ENCODE peak calls at places on chromosomes 6 and 20, in ten cellular contexts. One of them, this sample, is unnamed.

GRCh38 chr6:20021795-20022194 is 184.6 kb downstream of the ID4 start:
- DNase-seq in glutamatergic neuron: no peak
- DNase-seq in fibroblast of gingiva: no peak
- DNase-seq in stimulated activated CD4-positive, alpha-beta T cell treated with anti-CD3 and anti-CD28 coated beads, Interleukin-12 subunit alpha, Interleukin-12 subunit beta, amount 100 ng/mL, for 4 hours: no peak
- DNase-seq in activated naive CD8-positive, alpha-beta T cell treated with anti-CD3 and anti-CD28 coated beads, Interleukin-2, amount 50 U/mL, for 24 hours: no peak
- DNase-seq in activated T-cell treated with anti-CD3 and anti-CD28 coated beads for 1 hour: no peak
- DNase-seq in activated CD8-positive, alpha-beta memory T cell treated with anti-CD3 and anti-CD28 coated beads, Interleukin-2, amount 50 U/mL, for 4 hours: no peak
- DNase-seq in NCI-H1694 treated with DMSO at 0.1 percent for 48 hours: no peak
- DNase-seq in occipital lobe: no peak
- DNase-seq in mesendoderm: no peak
- DNase-seq in this sample: no peak

GRCh38 chr6:79630883-79631799 is at the start of gene SH3BGRL2:
- DNase-seq in fibroblast of gingiva: peak; percentile 46
- DNase-seq in mesendoderm: peak; percentile 93
- DNase-seq in stimulated activated CD4-positive, alpha-beta T cell treated with anti-CD3 and anti-CD28 coated beads, Interleukin-12 subunit alpha, Interleukin-12 subunit beta, amount 100 ng/mL, for 4 hours: peak; percentile 16
- DNase-seq in occipital lobe: peak; percentile 72
- DNase-seq in activated naive CD8-positive, alpha-beta T cell treated with anti-CD3 and anti-CD28 coated beads, Interleukin-2, amount 50 U/mL, for 24 hours: peak; percentile 34
- DNase-seq in activated T-cell treated with anti-CD3 and anti-CD28 coated beads for 1 hour: no peak
- DNase-seq in activated CD8-positive, alpha-beta memory T cell treated with anti-CD3 and anti-CD28 coated beads, Interleukin-2, amount 50 U/mL, for 4 hours: peak; percentile 36
- DNase-seq in NCI-H1694 treated with DMSO at 0.1 percent for 48 hours: peak; percentile 38
- DNase-seq in glutamatergic neuron: peak; percentile 92
- DNase-seq in this sample: peak; percentile 88

GRCh38 chr6:22363966-22364296 is 67.1 kb upstream of the PRL start:
- DNase-seq in glutamatergic neuron: no peak
- DNase-seq in activated CD8-positive, alpha-beta memory T cell treated with anti-CD3 and anti-CD28 coated beads, Interleukin-2, amount 50 U/mL, for 4 hours: no peak
- DNase-seq in NCI-H1694 treated with DMSO at 0.1 percent for 48 hours: no peak
- DNase-seq in occipital lobe: no peak
- DNase-seq in stimulated activated CD4-positive, alpha-beta T cell treated with anti-CD3 and anti-CD28 coated beads, Interleukin-12 subunit alpha, Interleukin-12 subunit beta, amount 100 ng/mL, for 4 hours: no peak
- DNase-seq in fibroblast of gingiva: peak; percentile 40
- DNase-seq in activated naive CD8-positive, alpha-beta T cell treated with anti-CD3 and anti-CD28 coated beads, Interleukin-2, amount 50 U/mL, for 24 hours: no peak
- DNase-seq in mesendoderm: no peak
- DNase-seq in activated T-cell treated with anti-CD3 and anti-CD28 coated beads for 1 hour: no peak
- DNase-seq in this sample: no peak

GRCh38 chr20:41411458-41411857 is 44.8 kb upstream of the EMILIN3 start:
- DNase-seq in activated T-cell treated with anti-CD3 and anti-CD28 coated beads for 1 hour: no peak
- DNase-seq in NCI-H1694 treated with DMSO at 0.1 percent for 48 hours: peak; percentile 8
- DNase-seq in glutamatergic neuron: no peak
- DNase-seq in mesendoderm: no peak
- DNase-seq in activated naive CD8-positive, alpha-beta T cell treated with anti-CD3 and anti-CD28 coated beads, Interleukin-2, amount 50 U/mL, for 24 hours: no peak
- DNase-seq in fibroblast of gingiva: peak; percentile 62
- DNase-seq in stimulated activated CD4-positive, alpha-beta T cell treated with anti-CD3 and anti-CD28 coated beads, Interleukin-12 subunit alpha, Interleukin-12 subunit beta, amount 100 ng/mL, for 4 hours: no peak
- DNase-seq in activated CD8-positive, alpha-beta memory T cell treated with anti-CD3 and anti-CD28 coated beads, Interleukin-2, amount 50 U/mL, for 4 hours: no peak
- DNase-seq in occipital lobe: no peak
- DNase-seq in this sample: no peak

GRCh38 chr6:130888246-130888645 is 61.0 kb downstream of the SMLR1 start:
- DNase-seq in stimulated activated CD4-positive, alpha-beta T cell treated with anti-CD3 and anti-CD28 coated beads, Interleukin-12 subunit alpha, Interleukin-12 subunit beta, amount 100 ng/mL, for 4 hours: no peak
- DNase-seq in NCI-H1694 treated with DMSO at 0.1 percent for 48 hours: no peak
- DNase-seq in activated CD8-positive, alpha-beta memory T cell treated with anti-CD3 and anti-CD28 coated beads, Interleukin-2, amount 50 U/mL, for 4 hours: no peak
- DNase-seq in glutamatergic neuron: no peak
- DNase-seq in occipital lobe: no peak
- DNase-seq in mesendoderm: no peak
- DNase-seq in fibroblast of gingiva: no peak
- DNase-seq in activated naive CD8-positive, alpha-beta T cell treated with anti-CD3 and anti-CD28 coated beads, Interleukin-2, amount 50 U/mL, for 24 hours: no peak
- DNase-seq in activated T-cell treated with anti-CD3 and anti-CD28 coated beads for 1 hour: no peak
- DNase-seq in this sample: no peak

GRCh38 chr6:134719850-134720249 is 230.1 kb downstream of the ALDH8A1 start:
- DNase-seq in glutamatergic neuron: no peak
- DNase-seq in activated T-cell treated with anti-CD3 and anti-CD28 coated beads for 1 hour: no peak
- DNase-seq in occipital lobe: no peak
- DNase-seq in activated naive CD8-positive, alpha-beta T cell treated with anti-CD3 and anti-CD28 coated beads, Interleukin-2, amount 50 U/mL, for 24 hours: no peak
- DNase-seq in activated CD8-positive, alpha-beta memory T cell treated with anti-CD3 and anti-CD28 coated beads, Interleukin-2, amount 50 U/mL, for 4 hours: no peak
- DNase-seq in mesendoderm: no peak
- DNase-seq in stimulated activated CD4-positive, alpha-beta T cell treated with anti-CD3 and anti-CD28 coated beads, Interleukin-12 subunit alpha, Interleukin-12 subunit beta, amount 100 ng/mL, for 4 hours: no peak
- DNase-seq in NCI-H1694 treated with DMSO at 0.1 percent for 48 hours: no peak
- DNase-seq in fibroblast of gingiva: peak; percentile 48
- DNase-seq in this sample: no peak

GRCh38 chr20:44800398-44801046 is 9.8 kb downstream of the RIMS4 start:
- DNase-seq in occipital lobe: no peak
- DNase-seq in activated naive CD8-positive, alpha-beta T cell treated with anti-CD3 and anti-CD28 coated beads, Interleukin-2, amount 50 U/mL, for 24 hours: peak; percentile 19
- DNase-seq in fibroblast of gingiva: no peak
- DNase-seq in NCI-H1694 treated with DMSO at 0.1 percent for 48 hours: no peak
- DNase-seq in glutamatergic neuron: peak; percentile 39
- DNase-seq in mesendoderm: peak; percentile 25
- DNase-seq in activated T-cell treated with anti-CD3 and anti-CD28 coated beads for 1 hour: no peak
- DNase-seq in activated CD8-positive, alpha-beta memory T cell treated with anti-CD3 and anti-CD28 coated beads, Interleukin-2, amount 50 U/mL, for 4 hours: no peak
- DNase-seq in stimulated activated CD4-positive, alpha-beta T cell treated with anti-CD3 and anti-CD28 coated beads, Interleukin-12 subunit alpha, Interleukin-12 subunit beta, amount 100 ng/mL, for 4 hours: no peak
- DNase-seq in this sample: no peak

GRCh38 chr20:57525328-57526053 is 551 bp upstream of the CTCFL start:
- DNase-seq in NCI-H1694 treated with DMSO at 0.1 percent for 48 hours: no peak
- DNase-seq in mesendoderm: no peak
- DNase-seq in activated CD8-positive, alpha-beta memory T cell treated with anti-CD3 and anti-CD28 coated beads, Interleukin-2, amount 50 U/mL, for 4 hours: no peak
- DNase-seq in stimulated activated CD4-positive, alpha-beta T cell treated with anti-CD3 and anti-CD28 coated beads, Interleukin-12 subunit alpha, Interleukin-12 subunit beta, amount 100 ng/mL, for 4 hours: no peak
- DNase-seq in glutamatergic neuron: no peak
- DNase-seq in activated naive CD8-positive, alpha-beta T cell treated with anti-CD3 and anti-CD28 coated beads, Interleukin-2, amount 50 U/mL, for 24 hours: no peak
- DNase-seq in activated T-cell treated with anti-CD3 and anti-CD28 coated beads for 1 hour: no peak
- DNase-seq in occipital lobe: no peak
- DNase-seq in fibroblast of gingiva: no peak
- DNase-seq in this sample: no peak

This sample was measured in aorta.